ENCODE peak calls at places on chromosome 22, in six cellular contexts. Q is K562, O is SK-N-SH, X is GM12878, L is H1, H is HepG2. Y is an unnamed sample.

GRCh38 chr22:25754527-25755202 is 12.7 kb downstream of the MYO18B start:
- DNase-seq in Q (no peak), O (no peak), X (no peak), L (no peak), H (no peak), Y (no peak)

GRCh38 chr22:25153961-25154685 is 45.5 kb upstream of the CRYBB3 start:
- DNase-seq in Q (no peak), O (peak), X (no peak), L (no peak), H (peak), Y (no peak)

GRCh38 chr22:39748877-39749276 is 144.7 kb downstream of the ENTHD1 start:
- DNase-seq in Q (no peak), O (no peak), X (no peak), L (no peak), H (no peak), Y (no peak)

GRCh38 chr22:48753381-48753730 is 1074.3 kb downstream of the BRD1 start:
- DNase-seq in Q (no peak), O (no peak), X (no peak), L (no peak), H (no peak), Y (no peak)

GRCh38 chr22:42803454-42803853 is 53.6 kb downstream of the ARFGAP3 start:
- DNase-seq in Q (no peak), O (peak), X (no peak), L (no peak), H (no peak), Y (no peak)

GRCh38 chr22:46574993-46575914 is 37.8 kb upstream of the CELSR1 start:
- DNase-seq in Q (no peak), O (peak), X (no peak), L (no peak), H (peak), Y (no peak)

GRCh38 chr22:40212126-40212525 is 34.4 kb downstream of the TNRC6B start:
- DNase-seq in Q (no peak), O (no peak), X (no peak), L (no peak), H (peak), Y (no peak)

GRCh38 chr22:19603767-19604166 is 79.6 kb upstream of the CLDN5 start:
- DNase-seq in Q (no peak), O (no peak), X (no peak), L (no peak), H (peak), Y (no peak)

GRCh38 chr22:43884600-43885318 is 7.1 kb downstream of the PNPLA5 start:
- DNase-seq in Q (peak), O (peak), X (peak), L (peak), H (no peak), Y (peak)

GRCh38 chr22:43100223-43100622 is 10.3 kb upstream of the BIK start:
- DNase-seq in Q (peak), O (no peak), X (no peak), L (no peak), H (peak), Y (no peak)

DNA sequence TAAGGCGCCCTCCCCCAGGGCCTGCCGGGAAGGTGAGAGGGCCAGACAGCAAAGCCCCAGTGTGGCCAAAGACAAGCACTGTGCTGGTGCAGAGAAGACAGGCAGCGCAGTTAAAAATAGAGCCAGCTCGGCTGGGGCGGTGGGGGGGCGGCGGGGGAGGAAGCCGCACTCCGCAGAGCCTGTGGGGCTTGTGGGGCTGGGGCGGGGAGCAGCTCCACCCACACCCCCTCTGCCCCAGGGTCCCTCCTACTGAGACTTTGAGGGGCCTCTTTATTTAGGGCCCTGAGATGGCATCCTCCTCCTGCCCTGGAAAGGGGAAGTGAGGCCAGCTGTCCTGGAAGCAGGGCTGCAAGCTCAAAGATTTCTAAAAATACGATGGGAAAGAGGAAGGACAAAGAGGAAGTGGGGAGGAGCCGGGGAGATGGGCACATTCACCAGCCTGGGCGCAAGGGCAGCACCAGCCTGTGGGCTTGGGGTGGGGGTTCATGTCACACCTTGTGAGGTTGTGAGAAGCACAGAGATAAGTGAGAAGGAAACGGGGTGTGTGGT is 2.6 kb downstream of the CYTH4 start:
- DNase-seq in Q (no peak), O (no peak), X (peak), L (no peak), H (no peak), Y (peak)
- H3K27ac ChIP-seq in Q (no peak), O (no peak), X (peak), L (no peak), H (no peak), Y (peak)

GRCh38 chr22:36056980-36057379 is 28.4 kb upstream of the RBFOX2 start:
- DNase-seq in Q (no peak), O (no peak), X (no peak), L (no peak), H (no peak), Y (no peak)
- TF ChIP-seq GABPA in Q (no peak), O (no peak), X (no peak), L (no peak), H (no peak), Y (no peak)

GRCh38 chr22:24146190-24146616 is 35.1 kb upstream of the SUSD2 start:
- DNase-seq in Q (peak), O (peak), X (no peak), L (peak), H (peak), Y (peak)

GRCh38 chr22:24144056-24144455 is 37.2 kb upstream of the SUSD2 start:
- DNase-seq in Q (no peak), O (no peak), X (no peak), L (no peak), H (no peak), Y (no peak)

GRCh38 chr22:24146791-24147353 is 34.4 kb upstream of the SUSD2 start:
- DNase-seq in Q (no peak), O (peak), X (no peak), L (peak), H (no peak), Y (peak)

GRCh38 chr22:24144471-24145115 is 36.7 kb upstream of the SUSD2 start:
- DNase-seq in Q (no peak), O (no peak), X (no peak), L (no peak), H (no peak), Y (peak)

GRCh38 chr22:24145446-24146189 is 35.7 kb upstream of the SUSD2 start:
- DNase-seq in Q (peak), O (no peak), X (no peak), L (no peak), H (no peak), Y (no peak)
- H3K27ac ChIP-seq in Q (peak), O (peak), X (peak), L (no peak), H (peak), Y (peak)

GRCh38 chr22:50267591-50268390 is 2.4 kb downstream of the MAPK11 start:
- DNase-seq in Q (peak), O (peak), X (no peak), L (peak), H (no peak), Y (no peak)
- TF ChIP-seq GABPA in Q (no peak), O (no peak), X (no peak), L (no peak), H (no peak), Y (no peak)

GRCh38 chr22:31449521-31449920 is 40.1 kb downstream of the EIF4ENIF1 start:
- DNase-seq in Q (no peak), O (no peak), X (no peak), L (no peak), H (no peak), Y (no peak)
- H3K27ac ChIP-seq in Q (no peak), O (no peak), X (peak), L (no peak), H (no peak), Y (no peak)

DNA sequence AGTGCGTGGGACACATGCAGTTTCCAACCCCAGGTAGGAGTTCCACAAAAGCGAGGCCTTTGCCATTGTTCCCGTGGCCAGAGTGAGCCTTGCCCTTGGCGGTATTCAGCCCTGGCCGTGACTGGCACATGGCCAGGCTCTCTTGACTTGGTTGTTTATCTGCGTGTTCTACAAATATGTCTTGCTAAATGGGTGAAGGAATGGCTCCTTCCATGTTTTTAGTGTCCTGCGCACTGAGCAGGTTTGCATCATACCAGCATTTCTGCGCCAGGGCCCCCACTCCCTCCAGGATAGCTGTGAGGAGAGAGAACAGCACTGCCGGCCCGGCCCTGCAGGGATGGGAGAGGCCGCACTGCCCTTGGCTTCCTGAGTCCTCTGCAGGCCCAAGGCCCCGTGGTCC is 20.0 kb downstream of the POLR3H start:
- DNase-seq in Q (no peak), O (no peak), X (no peak), L (no peak), H (no peak), Y (no peak)
- TF ChIP-seq GABPA in Q (no peak), O (no peak), X (no peak), L (no peak), H (no peak), Y (no peak)

DNA sequence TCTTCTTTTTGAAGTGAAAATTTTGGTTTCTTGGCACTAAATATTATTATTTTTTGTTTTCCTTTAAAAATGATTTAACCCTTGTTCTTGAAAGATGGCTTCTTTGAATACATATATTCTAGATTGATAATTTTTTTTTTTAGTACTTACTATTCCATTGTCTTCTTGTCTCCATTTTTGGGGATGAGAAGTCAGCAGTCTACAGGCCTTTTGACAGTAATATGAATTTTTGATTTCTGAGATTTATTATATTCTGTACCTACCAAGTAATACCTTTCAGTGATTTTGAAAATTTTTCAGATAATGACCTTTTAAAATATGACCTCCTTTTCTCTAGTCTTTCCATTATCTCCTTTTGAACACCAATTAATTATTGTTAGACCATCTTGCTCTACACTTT is 294.1 kb upstream of the LARGE1 start:
- DNase-seq in Q (no peak), O (no peak), X (no peak), L (no peak), H (no peak), Y (no peak)
- H3K27ac ChIP-seq in Q (no peak), O (no peak), X (no peak), L (no peak), H (no peak), Y (no peak)

DNA sequence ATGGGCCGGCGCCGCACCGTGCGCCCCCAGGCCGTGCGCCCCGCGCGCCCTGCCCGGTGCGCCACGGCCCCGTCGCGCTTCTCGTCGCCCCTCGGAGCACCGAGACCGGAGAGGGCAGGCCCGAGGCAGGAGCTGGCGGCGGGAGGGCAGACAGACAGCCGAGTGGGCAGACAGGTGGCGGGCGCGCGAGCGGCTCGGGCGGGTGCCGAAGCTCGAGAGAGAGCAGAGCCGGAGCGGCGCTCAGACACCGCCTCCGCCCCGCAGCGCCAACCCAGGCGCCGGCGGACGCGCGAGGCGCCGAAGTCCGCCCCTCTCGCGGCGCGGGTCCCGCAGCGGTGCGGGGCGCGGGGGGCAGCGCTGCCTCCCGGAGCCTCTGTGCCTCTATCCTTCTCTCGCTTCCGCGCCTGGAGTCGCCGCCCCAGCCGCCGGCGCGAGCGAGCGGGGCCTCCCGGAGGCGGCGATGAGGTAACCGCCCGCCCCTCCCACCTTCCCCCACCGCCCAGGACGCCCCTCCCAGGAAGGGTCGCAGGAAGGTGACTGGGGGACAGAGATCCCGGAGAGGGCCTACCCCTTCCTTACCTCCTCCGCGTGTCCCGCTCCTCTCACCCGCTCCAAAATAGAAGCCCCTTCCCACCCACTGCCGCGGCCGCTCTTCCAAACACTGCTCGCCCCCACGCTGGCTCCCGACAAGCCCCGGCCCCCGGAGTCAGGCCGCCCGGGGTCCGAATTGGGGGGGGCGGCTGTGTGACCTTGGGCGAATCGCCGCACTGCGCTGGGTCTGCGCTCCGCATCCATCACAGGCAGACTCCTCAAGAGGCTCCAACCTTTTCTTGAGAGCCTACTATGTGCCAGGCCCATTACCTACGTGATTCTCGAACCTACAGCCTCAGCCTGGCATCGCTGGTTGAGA is at the start of gene RASL10A:
- DNase-seq in Q (no peak), O (peak), X (no peak), L (peak), H (no peak), Y (no peak)
- TF ChIP-seq GABPA in Q (no peak), O (no peak), X (no peak), L (no peak), H (no peak), Y (no peak)